ENCODE peak calls at places on chromosomes 5 and 9, in seven cellular contexts. U, S, H, V, T, G and R are unnamed samples.

GRCh38 chr5:180208435-180209081 is 453 bp downstream of the RASGEF1C start:
- DNase-seq in U (no peak), S (no peak), H (no peak), V (no peak), T (peak), G (no peak), R (no peak)

GRCh38 chr9:106111039-106111740 is 416.8 kb downstream of the TMEM38B start:
- DNase-seq in U (no peak), S (no peak), H (no peak), V (no peak), T (no peak), G (no peak), R (no peak)

GRCh38 chr9:135228345-135228982 is 141.0 kb downstream of the OLFM1 start:
- DNase-seq in U (no peak), S (no peak), H (no peak), V (no peak), T (peak), G (peak), R (no peak)

GRCh38 chr5:172773481-172774469 is 2.8 kb upstream of the DUSP1 start:
- DNase-seq in U (no peak), S (no peak), H (peak), V (no peak), T (no peak), G (no peak), R (no peak)

GRCh38 chr9:29437515-29437914 is 1864.2 kb upstream of the C9orf72 start:
- DNase-seq in U (no peak), S (peak), H (no peak), V (no peak), T (no peak), G (no peak), R (no peak)

GRCh38 chr9:118331622-118332045 is 627.4 kb downstream of the TLR4 start:
- DNase-seq in U (no peak), S (peak), H (no peak), V (no peak), T (no peak), G (peak), R (peak)

GRCh38 chr5:63686938-63687337 is 275.3 kb downstream of the HTR1A start:
- DNase-seq in U (no peak), S (peak), H (no peak), V (no peak), T (no peak), G (no peak), R (peak)

GRCh38 chr5:73654861-73655318 is 28.9 kb downstream of the ARHGEF28 start:
- DNase-seq in U (no peak), S (no peak), H (no peak), V (no peak), T (no peak), G (no peak), R (no peak)

GRCh38 chr5:151068571-151069197 is 12.2 kb downstream of the TNIP1 start:
- DNase-seq in U (no peak), S (no peak), H (no peak), V (no peak), T (no peak), G (no peak), R (no peak)

GRCh38 chr9:96209407-96210031 is 92.5 kb downstream of the HSD17B3 start:
- DNase-seq in U (no peak), S (peak), H (no peak), V (no peak), T (no peak), G (no peak), R (no peak)

GRCh38 chr5:103408408-103408807 is 149.8 kb downstream of the MACIR start:
- DNase-seq in U (no peak), S (no peak), H (no peak), V (no peak), T (no peak), G (no peak), R (no peak)

GRCh38 chr5:52015760-52016159 is 632.5 kb downstream of the ISL1 start:
- DNase-seq in U (no peak), S (no peak), H (no peak), V (no peak), T (no peak), G (peak), R (no peak)

GRCh38 chr9:89718635-89719034 is 113.8 kb downstream of the GADD45G start:
- DNase-seq in U (no peak), S (no peak), H (no peak), V (no peak), T (no peak), G (no peak), R (no peak)

GRCh38 chr9:76159288-76159926 is 234.8 kb downstream of the RFK start:
- DNase-seq in U (no peak), S (no peak), H (no peak), V (no peak), T (no peak), G (no peak), R (no peak)

GRCh38 chr5:117594165-117594564 is 1019.5 kb upstream of the SEMA6A start:
- DNase-seq in U (no peak), S (peak), H (no peak), V (no peak), T (no peak), G (no peak), R (peak)

GRCh38 chr9:42852133-42852532 is 668.7 kb downstream of the SPATA31A6 start:
- DNase-seq in U (peak), S (peak), H (no peak), V (no peak), T (peak), G (peak), R (peak)

GRCh38 chr9:93292664-93293328 is 108.9 kb downstream of the WNK2 start:
- DNase-seq in U (no peak), S (no peak), H (no peak), V (no peak), T (peak), G (no peak), R (no peak)

GRCh38 chr5:141657937-141658545 is 6.8 kb upstream of the FCHSD1 start:
- DNase-seq in U (no peak), S (peak), H (no peak), V (no peak), T (no peak), G (no peak), R (no peak)

GRCh38 chr9:18478517-18479361 is 4.8 kb downstream of the ADAMTSL1 start:
- DNase-seq in U (no peak), S (no peak), H (no peak), V (no peak), T (no peak), G (no peak), R (no peak)

GRCh38 chr5:389197-389821 is 53.7 kb upstream of the EXOC3 start:
- DNase-seq in U (no peak), S (no peak), H (no peak), V (no peak), T (peak), G (no peak), R (no peak)

GRCh38 chr5:150064681-150065220 is 21.6 kb downstream of the CSF1R start:
- DNase-seq in U (no peak), S (peak), H (no peak), V (no peak), T (no peak), G (no peak), R (no peak)

GRCh38 chr9:81534138-81534865 is 155.0 kb downstream of the TLE1 start:
- DNase-seq in U (no peak), S (peak), H (no peak), V (no peak), T (no peak), G (no peak), R (no peak)

GRCh38 chr9:4510546-4511322 is 20.5 kb downstream of the SLC1A1 start:
- DNase-seq in U (no peak), S (no peak), H (no peak), V (no peak), T (no peak), G (no peak), R (peak)

GRCh38 chr5:38207343-38207742 is 51.0 kb upstream of the EGFLAM start:
- DNase-seq in U (no peak), S (no peak), H (no peak), V (no peak), T (no peak), G (no peak), R (no peak)

GRCh38 chr9:129458663-129459549 is 162.0 kb downstream of the C9orf50 start:
- DNase-seq in U (no peak), S (no peak), H (no peak), V (peak), T (peak), G (peak), R (peak)

GRCh38 chr5:135031146-135031812 is 2.7 kb downstream of the PITX1 start:
- DNase-seq in U (no peak), S (no peak), H (no peak), V (no peak), T (peak), G (peak), R (no peak)

GRCh38 chr9:121305269-121305994 is 37.5 kb downstream of the GSN start:
- DNase-seq in U (no peak), S (no peak), H (no peak), V (no peak), T (peak), G (peak), R (no peak)

GRCh38 chr5:159849437-159850191 is 66.7 kb upstream of the ADRA1B start:
- DNase-seq in U (no peak), S (peak), H (no peak), V (no peak), T (no peak), G (no peak), R (no peak)

GRCh38 chr5:122163151-122164069 is 34.1 kb downstream of the ZNF474 start:
- DNase-seq in U (no peak), S (peak), H (no peak), V (no peak), T (no peak), G (no peak), R (no peak)

GRCh38 chr9:90444609-90445008 is 198.0 kb downstream of the DIRAS2 start:
- DNase-seq in U (no peak), S (no peak), H (no peak), V (no peak), T (no peak), G (no peak), R (no peak)

GRCh38 chr9:112174223-112174964 is 703 bp downstream of the SUSD1 start:
- DNase-seq in U (peak), S (peak), H (peak), V (no peak), T (peak), G (peak), R (peak)

GRCh38 chr5:150081541-150082283 is 4.6 kb downstream of the CSF1R start:
- DNase-seq in U (no peak), S (no peak), H (peak), V (no peak), T (no peak), G (peak), R (peak)

GRCh38 chr9:3880851-3881250 is 355.1 kb upstream of the RFX3 start:
- DNase-seq in U (no peak), S (peak), H (no peak), V (no peak), T (no peak), G (no peak), R (no peak)

GRCh38 chr9:75636427-75637045 is 253.9 kb upstream of the PCSK5 start:
- DNase-seq in U (no peak), S (no peak), H (no peak), V (no peak), T (no peak), G (no peak), R (no peak)

GRCh38 chr5:20660588-20660987 is 672.6 kb upstream of the CDH18 start:
- DNase-seq in U (no peak), S (no peak), H (no peak), V (no peak), T (no peak), G (no peak), R (no peak)